ENCODE peak calls at places on chromosomes 4 and X, in six cellular contexts. Z is stimulated activated CD8-positive, alpha-beta memory T cell treated with anti-CD3 and anti-CD28 coated beads, Interleukin-7, amount 100 ng/mL, for 24 hours; P is AML-193; R is HL-60; U is HT-29; S is sigmoid colon. V is an unnamed sample.

GRCh38 chr4:168871686-168872085 is 138.4 kb downstream of the CBR4 start:
- DNase-seq in U (no peak), P (no peak), Z (no peak), S (no peak), R (no peak), V (no peak)

GRCh38 chr4:188986271-188986689 is 847.0 kb downstream of the TRIML1 start:
- DNase-seq in S (no peak), R (no peak), P (no peak), U (no peak), Z (no peak), V (no peak)

GRCh38 chrX:149504226-149504914 is 736 bp downstream of the IDS start:
- DNase-seq in U (peak), P (no peak), S (no peak), Z (no peak), R (no peak), V (no peak)

GRCh38 chr4:86007042-86007441 is 352.8 kb downstream of the MAPK10 start:
- DNase-seq in Z (no peak), P (no peak), R (no peak), U (no peak), S (no peak), V (no peak)

GRCh38 chr4:96343836-96344235 is 503.9 kb downstream of the PDHA2 start:
- DNase-seq in P (no peak), Z (no peak), U (no peak), R (no peak), S (no peak), V (no peak)

GRCh38 chrX:108735087-108735679 is 1.2 kb downstream of the IRS4 start:
- DNase-seq in R (no peak), P (no peak), Z (no peak), S (no peak), U (no peak), V (no peak)

GRCh38 chrX:130840345-130840744 is 62.7 kb downstream of the ENOX2 start:
- DNase-seq in S (no peak), U (no peak), P (no peak), R (no peak), Z (no peak), V (no peak)

GRCh38 chr4:53505947-53506346 is 85.3 kb downstream of the LNX1 start:
- DNase-seq in Z (no peak), P (no peak), U (peak), R (no peak), S (no peak), V (no peak)

GRCh38 chrX:123923211-123923610 is 38.3 kb upstream of the STAG2 start:
- DNase-seq in Z (no peak), S (no peak), U (no peak), R (no peak), P (no peak), V (no peak)

GRCh38 chrX:130575831-130576404 is 174.1 kb downstream of the RBMX2 start:
- DNase-seq in U (peak), S (no peak), Z (no peak), R (peak), P (peak), V (peak)

GRCh38 chrX:19156223-19156622 is 34.0 kb upstream of the ADGRG2 start:
- DNase-seq in S (no peak), U (no peak), P (no peak), Z (no peak), R (no peak), V (peak)

GRCh38 chrX:154696328-154697045 is 43.1 kb upstream of the CTAG2 start:
- DNase-seq in Z (no peak), S (no peak), P (no peak), R (no peak), U (no peak), V (peak)

GRCh38 chr4:19213388-19213787 is 1038.3 kb upstream of the SLIT2 start:
- DNase-seq in R (no peak), U (no peak), P (no peak), Z (no peak), S (no peak), V (no peak)

GRCh38 chr4:80335554-80336358 is at the start of gene CFAP299:
- DNase-seq in P (no peak), R (peak), S (peak), U (peak), Z (peak), V (peak)

V was measured in MV-4-11.